ENCODE peak calls at places on chromosomes 5 and 9, in four cellular contexts. M is HFFc6, U is kidney tubule cell, J is NCI-H446 treated with DMSO at 0.1 percent for 48 hours. Z is an unnamed sample.

GRCh38 chr9:86993830-86994229 is 46.5 kb upstream of the GAS1 start:
- DNase-seq in M (no peak), U (no peak), J (no peak), Z (no peak)

GRCh38 chr5:141369994-141370848 is at the start of gene PCDHGB3:
- DNase-seq in U (peak), J (no peak), M (peak), Z (no peak)

GRCh38 chr9:126673689-126674364 is 60.1 kb downstream of the LMX1B start:
- DNase-seq in M (no peak), J (no peak), U (no peak), Z (no peak)

GRCh38 chr9:37197158-37198033 is 77.0 kb downstream of the ZCCHC7 start:
- DNase-seq in J (no peak), M (no peak), U (peak), Z (peak)

GRCh38 chr5:133696006-133696584 is 83.8 kb upstream of the FSTL4 start:
- DNase-seq in J (no peak), M (no peak), U (no peak), Z (no peak)

GRCh38 chr9:101398930-101399640 is 434 bp downstream of the ZNF189 start:
- DNase-seq in M (no peak), U (peak), J (no peak), Z (no peak)

GRCh38 chr9:92342825-92343488 is 17.2 kb downstream of the CENPP start:
- DNase-seq in J (no peak), U (no peak), M (no peak), Z (no peak)

GRCh38 chr5:137605377-137605776 is 106.3 kb upstream of the SPOCK1 start:
- DNase-seq in J (no peak), M (peak), U (peak), Z (no peak)

GRCh38 chr5:177537389-177538361 is 16.7 kb downstream of the FAM193B start:
- DNase-seq in J (no peak), M (peak), U (peak), Z (peak)

GRCh38 chr5:69335341-69335975 is 2.9 kb upstream of the CCDC125 start:
- DNase-seq in J (no peak), U (no peak), M (peak), Z (no peak)

GRCh38 chr5:102762095-102762534 is 7.0 kb downstream of the PAM start:
- DNase-seq in J (no peak), U (peak), M (peak), Z (no peak)

GRCh38 chr5:151234476-151235238 is 10.8 kb upstream of the CCDC69 start:
- DNase-seq in U (no peak), M (peak), J (no peak), Z (no peak)

GRCh38 chr5:33524476-33524875 is 83.7 kb downstream of the TARS1 start:
- DNase-seq in J (no peak), U (peak), M (no peak), Z (no peak)

GRCh38 chr9:128102861-128103588 is 24.5 kb downstream of the PTGES2 start:
- DNase-seq in J (no peak), M (no peak), U (peak), Z (no peak)

GRCh38 chr9:108756746-108757490 is 98.9 kb downstream of the ACTL7B start:
- DNase-seq in J (no peak), M (no peak), U (peak), Z (no peak)

GRCh38 chr9:90131568-90131967 is 511.1 kb downstream of the DIRAS2 start:
- DNase-seq in U (no peak), M (no peak), J (no peak), Z (no peak)

GRCh38 chr5:147836439-147836838 is 5.0 kb upstream of the SPINK1 start:
- DNase-seq in U (no peak), J (no peak), M (no peak), Z (no peak)

GRCh38 chr5:73901455-73901854 is 275.5 kb downstream of the ARHGEF28 start:
- DNase-seq in U (peak), M (no peak), J (no peak), Z (no peak)

GRCh38 chr9:72441296-72442211 is 76.5 kb upstream of the ZFAND5 start:
- DNase-seq in M (no peak), J (no peak), U (no peak), Z (peak)

GRCh38 chr9:20472646-20473045 is 149.7 kb downstream of the MLLT3 start:
- DNase-seq in M (no peak), U (no peak), J (no peak), Z (no peak)

GRCh38 chr5:74895906-74896305 is 29.7 kb upstream of the FAM169A start:
- DNase-seq in U (peak), M (peak), J (peak), Z (peak)

GRCh38 chr9:14136047-14136446 is 177.9 kb downstream of the NFIB start:
- DNase-seq in J (no peak), M (no peak), U (no peak), Z (no peak)

GRCh38 chr5:141605523-141606277 is 13.1 kb downstream of the DIAPH1 start:
- DNase-seq in J (no peak), U (no peak), M (peak), Z (peak)

GRCh38 chr9:7123743-7124142 is 366.0 kb downstream of the KDM4C start:
- DNase-seq in J (no peak), M (no peak), U (peak), Z (peak)

GRCh38 chr5:35742006-35742405 is 114.7 kb upstream of the IL7R start:
- DNase-seq in U (no peak), J (no peak), M (no peak), Z (no peak)

GRCh38 chr9:38035873-38036272 is 33.2 kb downstream of the SHB start:
- DNase-seq in M (peak), J (no peak), U (peak), Z (peak)

GRCh38 chr9:27888661-27889295 is 315.5 kb upstream of the C9orf72 start:
- DNase-seq in U (peak), M (no peak), J (no peak), Z (peak)

GRCh38 chr5:125550237-125550636 is 803.8 kb upstream of the ZNF608 start:
- DNase-seq in J (peak), M (no peak), U (peak), Z (no peak)

GRCh38 chr5:77321793-77322394 is 111.4 kb downstream of the PDE8B start:
- DNase-seq in U (no peak), J (no peak), M (no peak), Z (no peak)

GRCh38 chr9:137918331-137919094 is 40.9 kb downstream of the CACNA1B start:
- DNase-seq in U (peak), J (no peak), M (no peak), Z (no peak)

GRCh38 chr5:131854134-131854533 is 57.3 kb upstream of the FNIP1 start:
- DNase-seq in J (no peak), U (no peak), M (no peak), Z (no peak)

GRCh38 chr9:14283276-14283675 is 30.7 kb downstream of the NFIB start:
- DNase-seq in M (no peak), J (no peak), U (no peak), Z (no peak)

GRCh38 chr9:136543830-136544548 is 1.9 kb downstream of the NOTCH1 start:
- DNase-seq in U (no peak), J (no peak), M (no peak), Z (no peak)

GRCh38 chr5:138936225-138936967 is 61.3 kb upstream of the LRRTM2 start:
- DNase-seq in U (no peak), M (no peak), J (no peak), Z (no peak)